ENCODE peak calls at places on chromosomes 2 and 18, in six cellular contexts. O, Q, U, D, V and T are unnamed samples.

GRCh38 chr2:137049518-137049917 is 284.2 kb downstream of the THSD7B start:
- DNase-seq in O (no peak), Q (no peak), U (no peak), D (no peak), V (no peak), T (no peak)

GRCh38 chr2:235901243-235901642 is 266.9 kb downstream of the GBX2 start:
- DNase-seq in O (no peak), Q (no peak), U (no peak), D (no peak), V (no peak), T (no peak)

GRCh38 chr2:112904883-112905282 is 6.1 kb upstream of the IL37 start:
- DNase-seq in O (no peak), Q (no peak), U (no peak), D (no peak), V (no peak), T (no peak)

GRCh38 chr2:219759801-219760200 is 132.4 kb downstream of the SLC4A3 start:
- DNase-seq in O (no peak), Q (no peak), U (no peak), D (no peak), V (no peak), T (no peak)

GRCh38 chr18:37805773-37806380 is 240.3 kb upstream of the CELF4 start:
- DNase-seq in O (no peak), Q (no peak), U (no peak), D (no peak), V (no peak), T (no peak)

GRCh38 chr2:217593732-217594131 is 409.1 kb downstream of the TNS1 start:
- DNase-seq in O (no peak), Q (no peak), U (no peak), D (no peak), V (no peak), T (no peak)

GRCh38 chr2:42964444-42965081 is 172.2 kb upstream of the HAAO start:
- DNase-seq in O (peak; percentile 85), Q (peak; percentile 95), U (peak; percentile 73), D (peak; percentile 77), V (peak; percentile 34), T (no peak)

GRCh38 chr2:238108423-238109201 is 8.5 kb downstream of the ESPNL start:
- DNase-seq in O (no peak), Q (peak; percentile 20), U (peak; percentile 87), D (no peak), V (no peak), T (no peak)

GRCh38 chr18:28657836-28658410 is 481.0 kb upstream of the CDH2 start:
- DNase-seq in O (peak; percentile 93), Q (no peak), U (no peak), D (no peak), V (no peak), T (peak; percentile 4)

GRCh38 chr2:236464140-236464539 is 105.5 kb upstream of the ACKR3 start:
- DNase-seq in O (no peak), Q (no peak), U (no peak), D (no peak), V (no peak), T (no peak)

GRCh38 chr2:8806885-8807701 is 30.3 kb downstream of the KIDINS220 start:
- DNase-seq in O (no peak), Q (no peak), U (no peak), D (no peak), V (peak; percentile 45), T (no peak)

GRCh38 chr2:179393481-179393880 is 128.8 kb upstream of the SESTD1 start:
- DNase-seq in O (peak; percentile 8), Q (no peak), U (no peak), D (no peak), V (no peak), T (no peak)

GRCh38 chr2:9097239-9097638 is 93.8 kb upstream of the MBOAT2 start:
- DNase-seq in O (no peak), Q (no peak), U (no peak), D (no peak), V (no peak), T (no peak)

GRCh38 chr2:160157861-160158813 is 41.9 kb downstream of the ITGB6 start:
- DNase-seq in O (peak; percentile 60), Q (no peak), U (no peak), D (no peak), V (no peak), T (peak; percentile 35)

GRCh38 chr18:6401687-6402086 is 13.0 kb downstream of the L3MBTL4 start:
- DNase-seq in O (no peak), Q (no peak), U (no peak), D (no peak), V (no peak), T (no peak)

GRCh38 chr18:59249186-59249774 is 24.0 kb downstream of the RAX start:
- DNase-seq in O (peak; percentile 52), Q (no peak), U (no peak), D (no peak), V (no peak), T (peak; percentile 21)

GRCh38 chr2:172119089-172119488 is 16.4 kb upstream of the DLX2 start:
- DNase-seq in O (peak; percentile 87), Q (no peak), U (no peak), D (no peak), V (no peak), T (no peak)

GRCh38 chr2:102142829-102143449 is 393 bp downstream of the IL1R1 start:
- DNase-seq in O (peak; percentile 37), Q (no peak), U (no peak), D (no peak), V (peak; percentile 42), T (no peak)

GRCh38 chr2:137964066-137964858 is at the start of gene HNMT:
- DNase-seq in O (peak; percentile 38), Q (peak; percentile 19), U (no peak), D (no peak), V (peak; percentile 59), T (no peak)

GRCh38 chr18:39244242-39244641 is 1678.6 kb upstream of the CELF4 start:
- DNase-seq in O (no peak), Q (no peak), U (no peak), D (no peak), V (no peak), T (no peak)

GRCh38 chr2:98909381-98910211 is 26.4 kb downstream of the CRACDL start:
- DNase-seq in O (peak; percentile 54), Q (peak; percentile 37), U (peak; percentile 70), D (no peak), V (peak; percentile 92), T (peak; percentile 43)

GRCh38 chr2:37500031-37500430 is 155.6 kb downstream of the QPCT start:
- DNase-seq in O (peak; percentile 30), Q (no peak), U (no peak), D (no peak), V (no peak), T (no peak)

GRCh38 chr2:151228847-151229497 is 32.7 kb downstream of the RBM43 start:
- DNase-seq in O (peak; percentile 48), Q (no peak), U (no peak), D (no peak), V (no peak), T (no peak)

GRCh38 chr2:201246280-201246679 is 14.1 kb upstream of the CASP8 start:
- DNase-seq in O (no peak), Q (no peak), U (no peak), D (no peak), V (no peak), T (no peak)

GRCh38 chr2:71778514-71779305 is 325.3 kb downstream of the DYSF start:
- DNase-seq in O (no peak), Q (no peak), U (peak; percentile 39), D (no peak), V (no peak), T (no peak)

GRCh38 chr2:26605195-26605968 is 35.8 kb downstream of the CIB4 start:
- DNase-seq in O (peak; percentile 35), Q (no peak), U (peak; percentile 48), D (no peak), V (no peak), T (peak; percentile 62)

DNA sequence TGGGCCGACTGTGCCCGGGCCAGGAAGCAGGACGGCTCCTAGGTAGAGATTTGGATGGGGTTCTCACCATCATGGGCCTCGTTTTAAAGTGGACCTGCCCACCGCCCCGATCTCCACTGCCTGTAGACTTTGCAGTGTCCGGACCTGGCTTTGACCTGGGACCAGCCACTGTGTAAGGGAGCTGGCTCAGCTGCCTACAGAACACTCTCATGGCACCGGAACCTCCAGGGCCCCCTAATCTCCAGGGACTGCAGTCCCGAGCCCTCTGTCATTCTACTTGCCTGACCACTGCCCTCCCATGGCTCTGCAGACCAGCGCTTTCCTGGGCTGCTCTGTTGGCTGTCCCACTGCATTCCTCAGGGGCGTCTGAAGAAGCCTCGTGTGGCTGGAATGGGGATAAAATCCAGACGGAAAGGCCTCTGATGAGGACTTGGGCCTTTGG is 120.8 kb downstream of the GLI2 start:
- DNase-seq in O (no peak), Q (no peak), U (peak; percentile 54), D (no peak), V (no peak), T (no peak)
- TF ChIP-seq CTCF in O (peak; percentile 14), Q (peak; percentile 6), U (no peak), D (no peak), V (no peak), T (no peak)

GRCh38 chr2:187054501-187055319 is 205.7 kb upstream of the ZSWIM2 start:
- DNase-seq in O (no peak), Q (no peak), U (no peak), D (no peak), V (no peak), T (no peak)
- TF ChIP-seq CTCF in O (peak; percentile 5), Q (no peak), U (no peak), D (no peak), V (no peak), T (no peak)

DNA sequence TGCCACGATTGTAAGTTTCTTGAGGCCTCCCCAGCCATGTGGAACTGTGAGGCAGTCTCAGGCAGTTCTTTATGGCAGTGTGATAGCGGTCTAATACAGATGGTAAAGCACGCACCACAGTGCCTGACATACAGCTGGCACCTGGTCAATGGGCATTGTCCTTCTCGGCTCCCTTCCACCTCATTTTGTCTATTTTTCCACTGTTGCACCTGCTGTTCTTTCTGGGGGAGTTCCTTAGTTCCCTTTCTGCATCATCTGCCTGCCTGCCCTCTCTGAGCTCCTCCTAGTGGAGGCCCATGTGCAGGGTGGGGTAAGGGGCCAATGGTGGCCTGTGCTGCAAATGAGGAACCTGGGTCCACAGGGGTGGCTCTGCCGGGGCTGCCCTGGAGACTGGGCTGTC is 157.6 kb downstream of the LPIN1 start:
- DNase-seq in O (no peak), Q (no peak), U (peak; percentile 83), D (no peak), V (peak; percentile 38), T (no peak)
- TF ChIP-seq CTCF in O (no peak), Q (no peak), U (no peak), D (no peak), V (no peak), T (no peak)

DNA sequence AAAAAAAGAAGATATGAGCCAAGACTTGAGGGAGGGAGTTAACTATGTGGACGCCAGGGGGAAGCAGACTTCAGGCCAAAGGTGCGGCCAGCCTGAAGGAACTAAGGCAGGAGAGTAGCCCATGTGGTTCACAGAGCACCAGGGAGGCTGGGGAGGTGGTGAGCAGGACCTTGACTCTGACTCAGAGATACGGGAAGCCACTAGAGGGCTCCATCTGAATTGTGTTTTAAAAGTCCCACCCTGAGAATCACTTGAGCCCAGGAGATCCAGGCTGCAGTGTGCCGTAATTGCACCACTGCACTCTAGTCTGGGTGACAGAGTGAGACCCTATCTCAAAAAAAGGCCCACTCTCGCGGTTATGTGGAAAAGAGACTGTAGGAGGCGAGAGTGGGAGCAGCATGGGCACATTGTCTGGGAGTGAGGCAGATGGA is 12.3 kb downstream of the CEP192 start:
- DNase-seq in O (peak; percentile 48), Q (no peak), U (no peak), D (no peak), V (no peak), T (peak; percentile 24)
- TF ChIP-seq CTCF in O (peak; percentile 50), Q (no peak), U (no peak), D (peak; percentile 60), V (no peak), T (peak; percentile 28)

GRCh38 chr18:65206551-65207260 is 544.1 kb upstream of the CDH7 start:
- DNase-seq in O (no peak), Q (no peak), U (peak; percentile 71), D (no peak), V (no peak), T (no peak)
- TF ChIP-seq CTCF in O (no peak), Q (no peak), U (no peak), D (peak; percentile 11), V (no peak), T (no peak)